ENCODE peak calls at places on chromosome 10, in four cellular contexts. One of them, this sample, is unnamed.

GRCh38 chr10:1715821-1716220 is 21.5 kb downstream of the ADARB2 start:
- DNase-seq in dorsolateral prefrontal cortex: peak
- DNase-seq in AG10803: no peak
- DNase-seq in right atrium auricular region: no peak
- DNase-seq in this sample: peak

GRCh38 chr10:122149138-122149606 is 121.9 kb upstream of the BTBD16 start:
- DNase-seq in dorsolateral prefrontal cortex: no peak
- DNase-seq in AG10803: peak
- DNase-seq in right atrium auricular region: peak
- DNase-seq in this sample: no peak

GRCh38 chr10:74047304-74047703 is 49.4 kb downstream of the VCL start:
- DNase-seq in dorsolateral prefrontal cortex: no peak
- DNase-seq in AG10803: peak
- DNase-seq in right atrium auricular region: no peak
- DNase-seq in this sample: no peak

GRCh38 chr10:129604333-129605032 is 137.4 kb downstream of the MGMT start:
- DNase-seq in dorsolateral prefrontal cortex: no peak
- DNase-seq in AG10803: no peak
- DNase-seq in right atrium auricular region: no peak
- DNase-seq in this sample: peak

GRCh38 chr10:125152646-125153368 is 7.6 kb downstream of the CTBP2 start:
- DNase-seq in dorsolateral prefrontal cortex: peak
- DNase-seq in AG10803: peak
- DNase-seq in right atrium auricular region: no peak
- DNase-seq in this sample: no peak

GRCh38 chr10:69057261-69057950 is 30.5 kb upstream of the SRGN start:
- DNase-seq in dorsolateral prefrontal cortex: peak
- DNase-seq in AG10803: no peak
- DNase-seq in right atrium auricular region: peak
- DNase-seq in this sample: no peak

GRCh38 chr10:68559872-68560200 is 301 bp upstream of the TET1 start:
- DNase-seq in dorsolateral prefrontal cortex: no peak
- DNase-seq in AG10803: peak
- DNase-seq in right atrium auricular region: no peak
- DNase-seq in this sample: peak

GRCh38 chr10:124943301-124944092 is 1.6 kb downstream of the ZRANB1 start:
- DNase-seq in dorsolateral prefrontal cortex: no peak
- DNase-seq in AG10803: peak
- DNase-seq in right atrium auricular region: no peak
- DNase-seq in this sample: no peak

GRCh38 chr10:80159166-80159888 is 26.8 kb downstream of the PLAC9 start:
- DNase-seq in dorsolateral prefrontal cortex: no peak
- DNase-seq in AG10803: no peak
- DNase-seq in right atrium auricular region: no peak
- DNase-seq in this sample: no peak

GRCh38 chr10:110680473-110681020 is 36.4 kb downstream of the RBM20 start:
- DNase-seq in dorsolateral prefrontal cortex: no peak
- DNase-seq in AG10803: no peak
- DNase-seq in right atrium auricular region: no peak
- DNase-seq in this sample: no peak

GRCh38 chr10:4635883-4636282 is 190.1 kb upstream of the AKR1E2 start:
- DNase-seq in dorsolateral prefrontal cortex: no peak
- DNase-seq in AG10803: no peak
- DNase-seq in right atrium auricular region: no peak
- DNase-seq in this sample: no peak

DNA sequence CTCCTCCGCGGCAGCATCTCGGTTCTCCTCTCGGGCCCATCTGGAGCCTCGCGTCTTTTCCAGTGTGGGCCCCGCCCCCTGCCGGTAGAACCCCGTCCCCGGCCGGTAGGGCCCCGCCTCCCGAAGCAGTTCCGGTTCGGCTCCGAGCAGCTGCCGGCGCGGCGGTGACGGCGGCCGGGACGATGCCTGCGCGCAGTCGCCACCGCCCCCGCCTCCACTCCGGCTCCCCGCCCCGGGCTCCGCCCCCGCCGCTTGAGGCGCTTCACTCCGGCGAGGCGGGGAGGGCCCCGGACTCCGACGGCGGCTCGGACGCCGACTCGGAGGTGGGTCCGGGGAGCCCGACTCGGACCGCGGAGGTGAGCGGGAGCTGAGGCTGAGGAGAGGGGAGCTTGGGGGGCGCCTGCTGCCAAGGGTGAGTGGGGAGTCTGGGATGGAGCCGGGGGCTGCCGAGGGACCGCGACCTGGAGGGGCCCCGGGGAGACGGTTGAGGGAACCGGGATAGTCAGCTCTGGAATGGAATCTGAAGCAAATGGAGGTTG is at the start of gene SAMD8:
- DNase-seq in dorsolateral prefrontal cortex: peak
- DNase-seq in AG10803: peak
- DNase-seq in right atrium auricular region: peak
- DNase-seq in this sample: peak
- TF ChIP-seq CTCF in dorsolateral prefrontal cortex: peak
- TF ChIP-seq CTCF in AG10803: no peak
- TF ChIP-seq CTCF in right atrium auricular region: peak
- TF ChIP-seq CTCF in this sample: no peak

DNA sequence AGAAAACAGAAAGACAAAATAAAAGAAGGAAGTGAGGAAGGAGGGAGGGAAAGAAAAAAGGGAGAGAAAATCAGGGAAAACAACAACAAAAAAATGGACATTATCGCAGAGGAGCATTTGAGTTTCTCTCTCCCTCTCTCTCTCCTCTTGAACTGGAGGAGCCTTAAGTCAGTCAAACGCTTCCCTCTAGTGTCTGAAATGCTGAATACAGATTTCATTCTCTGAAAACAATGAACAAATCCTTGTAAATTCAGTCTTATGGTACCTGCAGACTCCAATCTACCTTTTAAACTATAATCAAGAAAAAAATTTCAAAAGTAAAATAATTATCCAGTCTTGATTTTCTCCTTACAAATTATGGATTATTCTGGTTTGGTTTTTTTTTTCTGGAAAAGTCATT is 89.2 kb upstream of the PFKP start:
- DNase-seq in dorsolateral prefrontal cortex: no peak
- DNase-seq in AG10803: peak
- DNase-seq in right atrium auricular region: no peak
- DNase-seq in this sample: peak
- TF ChIP-seq CTCF in dorsolateral prefrontal cortex: peak
- TF ChIP-seq CTCF in AG10803: peak
- TF ChIP-seq CTCF in right atrium auricular region: no peak
- TF ChIP-seq CTCF in this sample: peak

GRCh38 chr10:50063100-50063499 is 4.7 kb upstream of the WASHC2A start:
- DNase-seq in dorsolateral prefrontal cortex: no peak
- DNase-seq in AG10803: no peak
- DNase-seq in right atrium auricular region: no peak
- DNase-seq in this sample: peak
- TF ChIP-seq CTCF in dorsolateral prefrontal cortex: no peak
- TF ChIP-seq CTCF in AG10803: no peak
- TF ChIP-seq CTCF in right atrium auricular region: no peak
- TF ChIP-seq CTCF in this sample: peak

DNA sequence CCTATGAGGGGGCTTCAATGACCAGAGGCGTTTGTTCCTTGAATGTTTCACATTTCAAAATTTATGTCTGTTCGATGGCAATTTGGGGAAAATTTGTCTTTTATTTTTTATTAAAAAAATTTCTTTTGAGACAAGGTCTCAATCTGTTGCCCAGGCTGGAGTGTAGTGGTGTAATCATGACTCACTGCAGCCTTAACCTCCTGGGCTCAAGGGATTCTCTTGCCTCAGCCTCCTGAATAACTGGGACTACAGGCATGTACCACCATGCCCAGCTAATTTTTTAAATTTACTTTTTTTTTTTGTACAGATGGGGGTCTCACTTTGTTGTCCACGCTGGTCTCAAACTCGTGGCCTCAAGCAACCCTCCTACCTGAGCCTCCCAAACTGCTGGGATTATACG is 39.7 kb downstream of the OTUD1 start:
- DNase-seq in dorsolateral prefrontal cortex: no peak
- DNase-seq in AG10803: no peak
- DNase-seq in right atrium auricular region: no peak
- DNase-seq in this sample: no peak
- TF ChIP-seq CTCF in dorsolateral prefrontal cortex: no peak
- TF ChIP-seq CTCF in AG10803: no peak
- TF ChIP-seq CTCF in right atrium auricular region: no peak
- TF ChIP-seq CTCF in this sample: no peak

GRCh38 chr10:98309366-98310355 is 41.7 kb upstream of the LOXL4 start:
- DNase-seq in dorsolateral prefrontal cortex: peak
- DNase-seq in AG10803: peak
- DNase-seq in right atrium auricular region: peak
- DNase-seq in this sample: peak
- TF ChIP-seq CTCF in dorsolateral prefrontal cortex: peak
- TF ChIP-seq CTCF in AG10803: peak
- TF ChIP-seq CTCF in right atrium auricular region: peak
- TF ChIP-seq CTCF in this sample: peak

GRCh38 chr10:130878131-130878530 is 433.4 kb downstream of the TCERG1L start:
- DNase-seq in dorsolateral prefrontal cortex: no peak
- DNase-seq in AG10803: no peak
- DNase-seq in right atrium auricular region: no peak
- DNase-seq in this sample: no peak

GRCh38 chr10:130873636-130874035 is 437.9 kb downstream of the TCERG1L start:
- DNase-seq in dorsolateral prefrontal cortex: no peak
- DNase-seq in AG10803: no peak
- DNase-seq in right atrium auricular region: no peak
- DNase-seq in this sample: no peak

GRCh38 chr10:130877131-130877530 is 434.4 kb downstream of the TCERG1L start:
- DNase-seq in dorsolateral prefrontal cortex: no peak
- DNase-seq in AG10803: no peak
- DNase-seq in right atrium auricular region: no peak
- DNase-seq in this sample: no peak

GRCh38 chr10:130875116-130875515 is 436.4 kb downstream of the TCERG1L start:
- DNase-seq in dorsolateral prefrontal cortex: no peak
- DNase-seq in AG10803: no peak
- DNase-seq in right atrium auricular region: no peak
- DNase-seq in this sample: no peak

DNA sequence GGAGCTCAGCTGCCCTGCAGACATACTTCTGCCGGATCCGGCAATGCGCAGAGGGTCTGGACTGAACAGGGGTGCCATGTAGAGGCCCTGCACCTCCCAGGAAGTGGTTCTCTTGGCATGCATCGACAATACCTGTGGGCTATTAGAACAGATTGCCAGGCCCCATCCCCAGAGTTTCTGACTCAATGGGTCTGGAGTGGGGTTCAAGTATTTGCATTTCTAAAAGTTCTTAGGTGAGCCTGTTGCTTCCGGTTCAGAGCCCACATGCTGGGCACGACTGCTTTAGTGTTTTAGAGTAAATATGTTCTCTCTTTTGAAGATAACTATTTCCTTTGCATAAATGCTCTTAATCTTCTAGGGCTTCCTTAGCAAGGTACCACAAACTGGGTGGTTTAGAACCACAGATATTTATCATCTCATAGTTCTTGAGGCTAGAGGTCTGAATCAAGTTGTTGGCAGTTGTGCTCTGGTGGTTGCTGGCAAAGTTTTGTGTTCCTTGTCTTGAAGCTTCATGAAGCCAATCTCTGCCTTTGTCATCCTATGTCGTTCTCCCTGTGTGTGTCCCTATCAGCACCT is 435.5 kb downstream of the TCERG1L start:
- DNase-seq in dorsolateral prefrontal cortex: no peak
- DNase-seq in AG10803: no peak
- DNase-seq in right atrium auricular region: no peak
- DNase-seq in this sample: no peak
- TF ChIP-seq CTCF in dorsolateral prefrontal cortex: no peak
- TF ChIP-seq CTCF in AG10803: no peak
- TF ChIP-seq CTCF in right atrium auricular region: no peak
- TF ChIP-seq CTCF in this sample: no peak

This sample was measured in GM13976.